ENCODE peak calls at places on chromosomes 3 and 15, in four cellular contexts. B, U, Q and K are unnamed samples.
A peak's percentile ranks its signal among the peaks of the same experiment; 100 is the strongest.

GRCh38 chr3:78887608-78888011 is 880.2 kb downstream of the ROBO1 start:
- DNase-seq in B (no peak), U (no peak), Q (no peak), K (no peak)

GRCh38 chr15:67397139-67397538 is 123.8 kb upstream of the C15orf61 start:
- DNase-seq in B (no peak), U (no peak), Q (no peak), K (no peak)

GRCh38 chr3:150222646-150223045 is 185.5 kb upstream of the TSC22D2 start:
- DNase-seq in B (no peak), U (no peak), Q (no peak), K (no peak)

GRCh38 chr3:186251948-186252619 is 110.0 kb downstream of the DGKG start:
- DNase-seq in B (no peak), U (no peak), Q (peak; percentile 15), K (no peak)

GRCh38 chr3:76405196-76405595 is 619.8 kb upstream of the ZNF717 start:
- DNase-seq in B (no peak), U (no peak), Q (no peak), K (no peak)

GRCh38 chr15:43134157-43134637 is 811 bp downstream of the TMEM62 start:
- DNase-seq in B (no peak), U (no peak), Q (no peak), K (no peak)

GRCh38 chr3:1079641-1080040 is 13.2 kb upstream of the CNTN6 start:
- DNase-seq in B (no peak), U (no peak), Q (no peak), K (no peak)

GRCh38 chr15:33089878-33090757 is 104.4 kb downstream of the FMN1 start:
- DNase-seq in B (no peak), U (no peak), Q (peak; percentile 28), K (no peak)

GRCh38 chr3:40523781-40524180 is 979 bp upstream of the ZNF621 start:
- DNase-seq in B (no peak), U (no peak), Q (no peak), K (no peak)

GRCh38 chr3:17741621-17742091 is 775 bp downstream of the TBC1D5 start:
- DNase-seq in B (no peak), U (no peak), Q (peak; percentile 79), K (no peak)

GRCh38 chr15:31554261-31554660 is 227.6 kb downstream of the KLF13 start:
- DNase-seq in B (no peak), U (peak; percentile 58), Q (peak; percentile 21), K (peak; percentile 59)

GRCh38 chr3:120102674-120103073 is 8.4 kb upstream of the GSK3B start:
- DNase-seq in B (no peak), U (no peak), Q (peak; percentile 83), K (peak; percentile 0)

GRCh38 chr3:120102232-120102631 is 8.0 kb upstream of the GSK3B start:
- DNase-seq in B (no peak), U (no peak), Q (no peak), K (no peak)

GRCh38 chr3:120101624-120102023 is 7.4 kb upstream of the GSK3B start:
- DNase-seq in B (no peak), U (no peak), Q (no peak), K (no peak)

GRCh38 chr3:120100711-120101110 is 6.5 kb upstream of the GSK3B start:
- DNase-seq in B (no peak), U (no peak), Q (no peak), K (no peak)

GRCh38 chr3:120103276-120103675 is 9.0 kb upstream of the GSK3B start:
- DNase-seq in B (no peak), U (no peak), Q (no peak), K (no peak)
- H3K27ac ChIP-seq in B (no peak overlapping the region), U (no peak overlapping the region), Q (no peak overlapping the region), K (no peak overlapping the region)

GRCh38 chr15:51144021-51144532 is 49.4 kb upstream of the TNFAIP8L3 start:
- DNase-seq in B (no peak), U (no peak), Q (no peak), K (no peak)
- H3K27ac ChIP-seq in B (no peak overlapping the region), U (no peak overlapping the region), Q (no peak overlapping the region), K (no peak overlapping the region)

DNA sequence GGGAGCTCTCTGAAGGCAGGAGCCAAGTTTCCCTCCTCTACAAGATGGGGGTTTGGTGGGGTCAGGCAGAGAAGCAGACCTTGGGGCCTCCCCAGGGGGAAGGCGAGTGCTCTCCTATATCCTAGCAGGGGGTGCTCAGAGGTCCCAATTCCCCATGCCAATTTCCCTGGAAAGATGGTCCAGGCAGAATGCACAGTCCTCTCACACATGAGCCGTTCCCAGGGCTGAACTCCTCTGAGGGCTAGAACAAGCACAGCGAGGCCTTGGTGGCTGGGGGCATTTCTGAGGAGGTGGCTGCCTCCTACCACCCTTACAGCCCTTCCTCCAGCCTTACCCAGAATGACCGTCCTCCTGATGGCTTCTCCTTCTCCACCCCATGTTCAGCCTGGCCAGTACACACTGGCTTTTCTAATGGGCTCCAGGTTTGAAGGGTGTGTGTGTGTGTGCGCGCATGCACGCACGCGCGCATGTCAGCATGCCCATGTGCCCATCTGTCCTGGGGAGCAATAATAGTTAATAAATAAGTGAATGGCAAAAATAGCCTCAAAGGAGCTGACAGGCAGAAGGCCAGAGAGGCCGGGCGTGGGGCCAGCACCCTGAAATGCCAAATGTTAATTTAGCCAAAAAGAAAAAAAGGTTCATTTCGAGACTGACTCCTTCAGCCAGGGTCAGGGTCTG is 24.4 kb downstream of the ADCY5 start:
- DNase-seq in B (no peak), U (peak; percentile 54), Q (peak; percentile 71), K (no peak)
- H3K27ac ChIP-seq in B (peak overlapping the region; percentile 56), U (peak overlapping the region; percentile 96), Q (peak overlapping the region; percentile 80), K (peak overlapping the region; percentile 96)

GRCh38 chr3:33075996-33076395 is 20.9 kb downstream of the GLB1 start:
- DNase-seq in B (no peak), U (no peak), Q (no peak), K (no peak)

GRCh38 chr3:33067484-33067883 is 29.5 kb downstream of the GLB1 start:
- DNase-seq in B (no peak), U (no peak), Q (no peak), K (no peak)

GRCh38 chr3:33071181-33071580 is 25.8 kb downstream of the GLB1 start:
- DNase-seq in B (no peak), U (no peak), Q (no peak), K (no peak)

GRCh38 chr3:33074217-33075067 is 22.5 kb downstream of the GLB1 start:
- DNase-seq in B (no peak), U (peak; percentile 46), Q (peak; percentile 46), K (peak; percentile 61)

DNA sequence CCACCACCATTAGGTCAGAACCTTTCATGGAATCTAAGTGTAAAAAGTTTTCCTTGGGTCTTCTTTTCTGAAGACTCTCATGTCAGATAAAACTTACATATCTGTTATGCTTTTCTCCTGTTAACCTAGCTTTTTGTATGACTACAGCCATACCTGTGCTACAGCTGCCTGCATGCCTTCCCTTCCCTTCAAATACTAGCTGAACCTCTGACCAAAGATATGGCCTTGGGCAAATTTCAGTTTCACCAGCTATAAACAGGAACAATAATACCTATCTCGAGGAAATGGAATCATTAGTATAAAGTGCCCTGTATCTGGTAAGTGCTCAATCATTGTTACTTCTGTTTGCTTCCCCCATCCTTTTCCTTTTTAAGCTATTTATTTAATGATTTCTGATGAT is 25.0 kb downstream of the GLB1 start:
- DNase-seq in B (no peak), U (no peak), Q (no peak), K (no peak)
- H3K27ac ChIP-seq in B (no peak overlapping the region), U (no peak overlapping the region), Q (no peak overlapping the region), K (no peak overlapping the region)

DNA sequence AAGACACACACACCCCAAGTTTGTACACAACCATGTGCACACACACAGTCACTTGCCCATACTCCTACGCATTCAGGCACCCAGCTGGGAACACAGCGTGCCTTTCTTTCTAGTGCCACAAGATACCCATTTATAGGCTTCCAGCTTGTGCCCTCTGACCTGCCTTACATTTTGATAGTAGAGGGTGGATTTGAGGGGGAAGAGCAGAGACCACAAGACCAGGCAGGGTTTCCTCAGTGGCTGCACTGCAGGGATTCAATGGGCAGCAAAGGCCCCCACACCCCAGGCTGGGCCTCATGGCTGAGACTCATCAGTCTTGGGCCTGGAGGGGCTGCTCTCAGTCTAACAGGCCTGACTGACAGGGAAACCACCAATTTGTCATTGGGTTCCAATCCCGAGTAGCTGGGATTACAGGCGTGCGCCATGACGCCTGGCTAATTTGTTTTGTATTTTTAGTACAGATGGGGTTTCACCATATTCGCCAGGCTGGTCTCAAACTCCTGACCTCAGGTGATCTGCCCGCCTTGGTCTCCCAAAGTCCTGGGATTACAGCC is 18.8 kb upstream of the ANKDD1A start:
- DNase-seq in B (no peak), U (no peak), Q (no peak), K (no peak)
- H3K27ac ChIP-seq in B (peak overlapping the region; percentile 91), U (peak overlapping the region; percentile 78), Q (peak overlapping the region; percentile 73), K (peak overlapping the region; percentile 86)

GRCh38 chr3:125378762-125379161 is 3.6 kb upstream of the ZNF148 start:
- DNase-seq in B (no peak), U (no peak), Q (no peak), K (no peak)

GRCh38 chr3:125381743-125382142 is 6.6 kb upstream of the ZNF148 start:
- DNase-seq in B (no peak), U (no peak), Q (no peak), K (no peak)

GRCh38 chr3:125381314-125381713 is 6.2 kb upstream of the ZNF148 start:
- DNase-seq in B (no peak), U (no peak), Q (no peak), K (no peak)

GRCh38 chr3:125382323-125382722 is 7.2 kb upstream of the ZNF148 start:
- DNase-seq in B (no peak), U (no peak), Q (no peak), K (no peak)

DNA sequence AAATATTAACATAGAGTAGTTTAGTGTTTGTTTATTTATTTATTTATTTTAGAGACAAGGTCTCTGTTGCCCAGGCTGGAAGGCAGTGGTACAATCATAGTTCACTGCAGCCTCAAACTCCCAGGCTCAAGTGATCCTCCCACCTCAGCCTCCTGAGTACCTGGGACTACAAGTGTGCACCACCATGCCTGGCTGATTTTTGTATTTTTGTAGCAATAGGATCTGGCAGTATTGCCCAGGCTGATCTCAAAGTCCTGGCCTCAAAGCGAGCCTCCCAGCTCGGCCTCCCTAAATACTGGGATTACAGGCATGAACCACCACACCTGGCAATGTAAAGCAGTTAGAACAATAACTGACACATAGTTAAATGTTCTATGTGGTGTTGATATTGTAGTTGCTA is 4.4 kb upstream of the ZNF148 start:
- DNase-seq in B (no peak), U (no peak), Q (no peak), K (no peak)
- H3K27ac ChIP-seq in B (no peak overlapping the region), U (no peak overlapping the region), Q (no peak overlapping the region), K (no peak overlapping the region)

GRCh38 chr3:112001516-112001915 is 2.8 kb downstream of the TAGLN3 start:
- DNase-seq in B (no peak), U (no peak), Q (no peak), K (no peak)
- H3K27ac ChIP-seq in B (no peak overlapping the region), U (no peak overlapping the region), Q (no peak overlapping the region), K (no peak overlapping the region)

GRCh38 chr3:39207361-39208192 is 15.2 kb upstream of the XIRP1 start:
- DNase-seq in B (no peak), U (no peak), Q (no peak), K (no peak)
- H3K27ac ChIP-seq in B (no peak overlapping the region), U (no peak overlapping the region), Q (no peak overlapping the region), K (no peak overlapping the region)

DNA sequence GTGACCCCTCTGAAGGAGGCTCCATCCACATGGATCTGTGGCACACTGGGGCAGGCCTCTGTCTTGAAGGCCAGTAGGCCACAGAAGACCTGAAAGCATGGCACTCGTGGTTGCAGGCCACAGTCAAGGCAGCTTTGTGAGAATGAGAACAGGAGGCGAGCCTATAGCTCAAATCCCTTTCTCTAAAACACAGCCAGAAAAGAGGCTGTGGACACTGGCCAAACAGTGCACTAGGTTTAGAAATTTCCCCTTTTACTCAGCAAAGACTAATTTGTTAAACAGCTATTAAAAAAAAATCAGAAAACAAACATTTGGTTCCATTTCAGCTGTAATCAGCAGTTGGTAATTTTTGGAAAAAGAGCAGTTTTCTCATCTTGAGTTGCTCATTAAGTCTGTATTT is 28.3 kb downstream of the PARP16 start:
- DNase-seq in B (no peak), U (no peak), Q (no peak), K (no peak)
- H3K27ac ChIP-seq in B (peak overlapping the region; percentile 59), U (peak overlapping the region; percentile 62), Q (no peak overlapping the region), K (no peak overlapping the region)

GRCh38 chr15:89175617-89176191 is 45.7 kb downstream of the RLBP1 start:
- DNase-seq in B (no peak), U (no peak), Q (no peak), K (no peak)
- H3K27ac ChIP-seq in B (no peak overlapping the region), U (peak overlapping the region; percentile 56), Q (no peak overlapping the region), K (no peak overlapping the region)